ENCODE peak calls at places on chromosomes 2 and 18, in six cellular contexts. One of them, this sample, is unnamed.

GRCh38 chr2:236562434-236562833 is 7.2 kb upstream of the ACKR3 start:
- DNase-seq in breast epithelium: no peak
- DNase-seq in A549: peak
- DNase-seq in neural crest cell: no peak
- DNase-seq in AG09319: no peak
- DNase-seq in fibroblast of mammary gland: peak
- DNase-seq in this sample: no peak

GRCh38 chr2:168976034-168976654 is 55.0 kb downstream of the ABCB11 start:
- DNase-seq in neural crest cell: no peak
- DNase-seq in breast epithelium: no peak
- DNase-seq in A549: no peak
- DNase-seq in AG09319: no peak
- DNase-seq in fibroblast of mammary gland: no peak
- DNase-seq in this sample: no peak

GRCh38 chr2:109020217-109020637 is 31.2 kb upstream of the EDAR start:
- DNase-seq in A549: no peak
- DNase-seq in AG09319: peak
- DNase-seq in neural crest cell: no peak
- DNase-seq in fibroblast of mammary gland: peak
- DNase-seq in breast epithelium: no peak
- DNase-seq in this sample: no peak

GRCh38 chr18:26963292-26963691 is 97.8 kb upstream of the AQP4 start:
- DNase-seq in breast epithelium: no peak
- DNase-seq in AG09319: no peak
- DNase-seq in fibroblast of mammary gland: no peak
- DNase-seq in neural crest cell: no peak
- DNase-seq in A549: peak
- DNase-seq in this sample: no peak

GRCh38 chr2:26305575-26305974 is 40.4 kb upstream of the SELENOI start:
- DNase-seq in breast epithelium: no peak
- DNase-seq in fibroblast of mammary gland: no peak
- DNase-seq in A549: no peak
- DNase-seq in neural crest cell: no peak
- DNase-seq in AG09319: no peak
- DNase-seq in this sample: no peak

GRCh38 chr2:206323486-206323885 is 49.0 kb downstream of the ZDBF2 start:
- DNase-seq in A549: peak
- DNase-seq in neural crest cell: no peak
- DNase-seq in fibroblast of mammary gland: no peak
- DNase-seq in breast epithelium: no peak
- DNase-seq in AG09319: no peak
- DNase-seq in this sample: no peak

GRCh38 chr2:11203480-11203879 is 48.2 kb downstream of the SLC66A3 start:
- DNase-seq in A549: peak
- DNase-seq in neural crest cell: no peak
- DNase-seq in breast epithelium: no peak
- DNase-seq in AG09319: no peak
- DNase-seq in fibroblast of mammary gland: peak
- DNase-seq in this sample: no peak

GRCh38 chr18:36901277-36901701 is 72.4 kb downstream of the KIAA1328 start:
- DNase-seq in AG09319: no peak
- DNase-seq in A549: no peak
- DNase-seq in neural crest cell: no peak
- DNase-seq in breast epithelium: no peak
- DNase-seq in fibroblast of mammary gland: peak
- DNase-seq in this sample: no peak

GRCh38 chr18:70535041-70535440 is 246.2 kb downstream of the SOCS6 start:
- DNase-seq in neural crest cell: no peak
- DNase-seq in breast epithelium: no peak
- DNase-seq in fibroblast of mammary gland: no peak
- DNase-seq in A549: no peak
- DNase-seq in AG09319: no peak
- DNase-seq in this sample: no peak

GRCh38 chr2:10481666-10482157 is 33.6 kb upstream of the ODC1 start:
- DNase-seq in neural crest cell: no peak
- DNase-seq in A549: no peak
- DNase-seq in fibroblast of mammary gland: no peak
- DNase-seq in breast epithelium: peak
- DNase-seq in AG09319: no peak
- DNase-seq in this sample: no peak

GRCh38 chr2:169397697-169398096 is 35.4 kb upstream of the LRP2 start:
- DNase-seq in neural crest cell: no peak
- DNase-seq in fibroblast of mammary gland: peak
- DNase-seq in breast epithelium: no peak
- DNase-seq in A549: peak
- DNase-seq in AG09319: no peak
- DNase-seq in this sample: no peak

GRCh38 chr2:109333414-109334194 is 204.6 kb downstream of the SH3RF3 start:
- DNase-seq in A549: peak
- DNase-seq in AG09319: no peak
- DNase-seq in breast epithelium: no peak
- DNase-seq in fibroblast of mammary gland: no peak
- DNase-seq in neural crest cell: no peak
- DNase-seq in this sample: no peak

GRCh38 chr2:113754160-113754559 is 2.3 kb downstream of the SLC35F5 start:
- DNase-seq in fibroblast of mammary gland: no peak
- DNase-seq in AG09319: no peak
- DNase-seq in neural crest cell: no peak
- DNase-seq in breast epithelium: no peak
- DNase-seq in A549: no peak
- DNase-seq in this sample: no peak

GRCh38 chr2:149033716-149034115 is 4.8 kb upstream of the LYPD6B start:
- DNase-seq in fibroblast of mammary gland: no peak
- DNase-seq in breast epithelium: no peak
- DNase-seq in AG09319: no peak
- DNase-seq in A549: no peak
- DNase-seq in neural crest cell: no peak
- DNase-seq in this sample: no peak

GRCh38 chr2:75608684-75609333 is 37.8 kb upstream of the MRPL19 start:
- DNase-seq in AG09319: no peak
- DNase-seq in breast epithelium: peak
- DNase-seq in A549: peak
- DNase-seq in fibroblast of mammary gland: peak
- DNase-seq in neural crest cell: peak
- DNase-seq in this sample: no peak

GRCh38 chr2:77807531-77808215 is 285.5 kb upstream of the LRRTM4 start:
- DNase-seq in breast epithelium: no peak
- DNase-seq in neural crest cell: no peak
- DNase-seq in AG09319: no peak
- DNase-seq in fibroblast of mammary gland: no peak
- DNase-seq in A549: no peak
- DNase-seq in this sample: no peak

GRCh38 chr2:219078126-219078525 is 17.4 kb upstream of the IHH start:
- DNase-seq in A549: no peak
- DNase-seq in breast epithelium: no peak
- DNase-seq in neural crest cell: no peak
- DNase-seq in fibroblast of mammary gland: peak
- DNase-seq in AG09319: no peak
- DNase-seq in this sample: no peak
- TF ChIP-seq CTCF in A549: no peak
- TF ChIP-seq CTCF in breast epithelium: no peak
- TF ChIP-seq CTCF in neural crest cell: no peak
- TF ChIP-seq CTCF in fibroblast of mammary gland: peak
- TF ChIP-seq CTCF in AG09319: no peak
- TF ChIP-seq CTCF in this sample: no peak

GRCh38 chr18:35777042-35777441 is 195.4 kb upstream of the RMP24 start:
- DNase-seq in A549: peak
- DNase-seq in breast epithelium: no peak
- DNase-seq in neural crest cell: no peak
- DNase-seq in AG09319: no peak
- DNase-seq in fibroblast of mammary gland: no peak
- DNase-seq in this sample: no peak
- TF ChIP-seq CTCF in A549: no peak
- TF ChIP-seq CTCF in breast epithelium: no peak
- TF ChIP-seq CTCF in neural crest cell: no peak
- TF ChIP-seq CTCF in AG09319: no peak
- TF ChIP-seq CTCF in fibroblast of mammary gland: no peak
- TF ChIP-seq CTCF in this sample: no peak

GRCh38 chr2:29295843-29296242 is 180.6 kb downstream of the CLIP4 start:
- DNase-seq in A549: peak
- DNase-seq in fibroblast of mammary gland: peak
- DNase-seq in AG09319: no peak
- DNase-seq in neural crest cell: peak
- DNase-seq in breast epithelium: no peak
- DNase-seq in this sample: no peak
- TF ChIP-seq CTCF in A549: peak
- TF ChIP-seq CTCF in fibroblast of mammary gland: peak
- TF ChIP-seq CTCF in AG09319: peak
- TF ChIP-seq CTCF in neural crest cell: peak
- TF ChIP-seq CTCF in breast epithelium: no peak
- TF ChIP-seq CTCF in this sample: no peak

DNA sequence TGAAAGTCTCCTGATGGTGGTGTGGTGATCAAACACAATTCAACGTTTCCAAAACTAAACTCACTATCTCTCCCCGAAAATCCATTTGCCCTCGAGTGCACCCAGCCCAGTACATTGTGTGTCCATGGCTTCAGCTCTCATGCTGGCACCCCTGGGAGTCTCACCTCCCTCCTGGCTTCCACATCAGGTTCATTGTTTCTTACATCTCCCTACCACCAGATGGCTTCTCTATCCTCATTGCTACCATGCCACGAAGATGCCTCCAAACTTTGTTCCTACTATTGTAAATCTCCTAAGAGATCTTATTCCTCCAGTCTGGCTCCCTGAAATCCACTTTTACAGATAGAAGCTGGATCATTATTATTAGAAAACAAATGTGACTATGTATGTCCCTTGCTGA is 197.0 kb downstream of the MYT1L start:
- DNase-seq in AG09319: no peak
- DNase-seq in neural crest cell: no peak
- DNase-seq in breast epithelium: no peak
- DNase-seq in fibroblast of mammary gland: no peak
- DNase-seq in A549: no peak
- DNase-seq in this sample: no peak
- TF ChIP-seq CTCF in AG09319: no peak
- TF ChIP-seq CTCF in neural crest cell: no peak
- TF ChIP-seq CTCF in breast epithelium: no peak
- TF ChIP-seq CTCF in fibroblast of mammary gland: no peak
- TF ChIP-seq CTCF in A549: no peak
- TF ChIP-seq CTCF in this sample: no peak

GRCh38 chr2:127414855-127415592 is 3.2 kb upstream of the PROC start:
- DNase-seq in A549: no peak
- DNase-seq in AG09319: no peak
- DNase-seq in breast epithelium: no peak
- DNase-seq in neural crest cell: no peak
- DNase-seq in fibroblast of mammary gland: no peak
- DNase-seq in this sample: no peak

GRCh38 chr2:127415593-127416485 is 2.4 kb upstream of the PROC start:
- DNase-seq in AG09319: no peak
- DNase-seq in A549: peak
- DNase-seq in breast epithelium: peak
- DNase-seq in neural crest cell: peak
- DNase-seq in fibroblast of mammary gland: no peak
- DNase-seq in this sample: no peak

GRCh38 chr2:127418300-127419111 is at the start of gene PROC:
- DNase-seq in A549: no peak
- DNase-seq in fibroblast of mammary gland: no peak
- DNase-seq in neural crest cell: no peak
- DNase-seq in AG09319: no peak
- DNase-seq in breast epithelium: no peak
- DNase-seq in this sample: no peak

GRCh38 chr2:127417406-127417805 is 821 bp upstream of the PROC start:
- DNase-seq in breast epithelium: no peak
- DNase-seq in A549: no peak
- DNase-seq in AG09319: no peak
- DNase-seq in fibroblast of mammary gland: no peak
- DNase-seq in neural crest cell: no peak
- DNase-seq in this sample: no peak

GRCh38 chr2:127416486-127417001 is 1.7 kb upstream of the PROC start:
- DNase-seq in fibroblast of mammary gland: no peak
- DNase-seq in breast epithelium: no peak
- DNase-seq in A549: no peak
- DNase-seq in neural crest cell: no peak
- DNase-seq in AG09319: no peak
- DNase-seq in this sample: no peak
- TF ChIP-seq CTCF in fibroblast of mammary gland: no peak
- TF ChIP-seq CTCF in breast epithelium: no peak
- TF ChIP-seq CTCF in A549: no peak
- TF ChIP-seq CTCF in neural crest cell: no peak
- TF ChIP-seq CTCF in AG09319: no peak
- TF ChIP-seq CTCF in this sample: no peak

GRCh38 chr2:22043784-22044183 is 920.0 kb downstream of the TDRD15 start:
- DNase-seq in fibroblast of mammary gland: no peak
- DNase-seq in breast epithelium: no peak
- DNase-seq in neural crest cell: no peak
- DNase-seq in A549: no peak
- DNase-seq in AG09319: no peak
- DNase-seq in this sample: no peak
- TF ChIP-seq CTCF in fibroblast of mammary gland: no peak
- TF ChIP-seq CTCF in breast epithelium: no peak
- TF ChIP-seq CTCF in neural crest cell: peak
- TF ChIP-seq CTCF in A549: no peak
- TF ChIP-seq CTCF in AG09319: no peak
- TF ChIP-seq CTCF in this sample: no peak

GRCh38 chr18:76822510-76823165 is at the start of gene ZNF236:
- DNase-seq in neural crest cell: peak
- DNase-seq in fibroblast of mammary gland: peak
- DNase-seq in breast epithelium: peak
- DNase-seq in A549: peak
- DNase-seq in AG09319: peak
- DNase-seq in this sample: no peak

GRCh38 chr18:76824136-76824676 is 1.8 kb downstream of the ZNF236 start:
- DNase-seq in breast epithelium: no peak
- DNase-seq in A549: no peak
- DNase-seq in fibroblast of mammary gland: no peak
- DNase-seq in neural crest cell: no peak
- DNase-seq in AG09319: no peak
- DNase-seq in this sample: no peak

GRCh38 chr18:76824754-76825153 is 2.4 kb downstream of the ZNF236 start:
- DNase-seq in AG09319: no peak
- DNase-seq in neural crest cell: no peak
- DNase-seq in fibroblast of mammary gland: no peak
- DNase-seq in A549: no peak
- DNase-seq in breast epithelium: no peak
- DNase-seq in this sample: no peak

GRCh38 chr18:76823166-76823539 is 796 bp downstream of the ZNF236 start:
- DNase-seq in fibroblast of mammary gland: no peak
- DNase-seq in AG09319: no peak
- DNase-seq in breast epithelium: no peak
- DNase-seq in neural crest cell: no peak
- DNase-seq in A549: no peak
- DNase-seq in this sample: no peak

GRCh38 chr18:76823574-76823973 is 1.2 kb downstream of the ZNF236 start:
- DNase-seq in A549: peak
- DNase-seq in AG09319: no peak
- DNase-seq in neural crest cell: peak
- DNase-seq in fibroblast of mammary gland: peak
- DNase-seq in breast epithelium: no peak
- DNase-seq in this sample: no peak
- TF ChIP-seq CTCF in A549: peak
- TF ChIP-seq CTCF in AG09319: peak
- TF ChIP-seq CTCF in neural crest cell: peak
- TF ChIP-seq CTCF in fibroblast of mammary gland: peak
- TF ChIP-seq CTCF in breast epithelium: no peak
- TF ChIP-seq CTCF in this sample: no peak